ENCODE peak calls at places on chromosomes 3 and 15, in four cellular contexts. L is activated CD4-positive, alpha-beta T cell treated with anti-CD3 and anti-CD28 coated beads, Interleukin-2, amount 50 U/mL, for 24 hours; Q is stimulated activated CD4-positive, alpha-beta T cell treated with anti-CD3 and anti-CD28 coated beads, Interleukin-1b, Interleukin-23, amount 100 ng/mL, for 4 hours; Z is mucosa of descending colon. W is an unnamed sample.
A peak's percentile ranks its signal among the peaks of the same experiment; 100 is the strongest.

GRCh38 chr15:29364429-29365078 is 94.9 kb upstream of the NSMCE3 start:
- DNase-seq in Z (peak; percentile 18), Q (no peak), L (no peak), W (no peak)

GRCh38 chr15:67149068-67149841 is 83.9 kb downstream of the SMAD3 start:
- DNase-seq in Q (no peak), Z (no peak), L (no peak), W (no peak)

GRCh38 chr3:12556243-12556722 is 604 bp upstream of the MKRN2 start:
- DNase-seq in L (no peak), Z (peak; percentile 10), Q (no peak), W (no peak)

GRCh38 chr3:126915015-126915414 is 67.9 kb upstream of the PLXNA1 start:
- DNase-seq in Q (no peak), L (no peak), Z (no peak), W (no peak)

GRCh38 chr3:13377021-13377420 is 43.1 kb downstream of the NUP210 start:
- DNase-seq in Q (no peak), Z (no peak), L (no peak), W (no peak)

GRCh38 chr15:34213690-34214089 is 3.8 kb upstream of the KATNBL1 start:
- DNase-seq in Z (no peak), Q (no peak), L (no peak), W (no peak)

GRCh38 chr3:179716811-179717210 is 64.0 kb downstream of the USP13 start:
- DNase-seq in Q (no peak), Z (no peak), L (no peak), W (no peak)

GRCh38 chr15:70690491-70691281 is 72.7 kb downstream of the UACA start:
- DNase-seq in Q (no peak), L (no peak), Z (no peak), W (no peak)

GRCh38 chr3:141000027-141000663 is 51.0 kb upstream of the SPSB4 start:
- DNase-seq in Q (peak; percentile 28), Z (peak; percentile 63), L (no peak), W (peak; percentile 61)

GRCh38 chr3:151290673-151291072 is 12.3 kb upstream of the P2RY14 start:
- DNase-seq in Q (no peak), Z (no peak), L (no peak), W (no peak)

GRCh38 chr3:195269375-195270078 is 1.4 kb downstream of the XXYLT1 start:
- DNase-seq in Z (no peak), Q (no peak), L (no peak), W (no peak)

GRCh38 chr15:56736881-56737707 is 3.8 kb upstream of the ZNF280D start:
- DNase-seq in Z (no peak), L (no peak), Q (no peak), W (no peak)

GRCh38 chr3:14322667-14323295 is 79.6 kb upstream of the SLC6A6 start:
- DNase-seq in L (no peak), Q (no peak), Z (no peak), W (no peak)

GRCh38 chr3:129966876-129967275 is 7.6 kb upstream of the TRH start:
- DNase-seq in Q (no peak), Z (no peak), L (no peak), W (no peak)

GRCh38 chr3:172138792-172139507 is 99.6 kb downstream of the FNDC3B start:
- DNase-seq in Z (peak; percentile 73), Q (peak; percentile 23), L (no peak), W (peak; percentile 49)

GRCh38 chr3:152322756-152323155 is 54.0 kb downstream of the MBNL1 start:
- DNase-seq in Z (no peak), Q (no peak), L (no peak), W (no peak)

GRCh38 chr3:31659246-31659645 is 126.5 kb downstream of the STT3B start:
- DNase-seq in Q (no peak), L (no peak), Z (no peak), W (no peak)

GRCh38 chr15:25176616-25176923 is 221.8 kb downstream of the SNRPN start:
- DNase-seq in Q (no peak), L (no peak), Z (no peak), W (no peak)

GRCh38 chr15:27358751-27359434 is 387.9 kb downstream of the GABRG3 start:
- DNase-seq in L (no peak), Q (no peak), Z (peak; percentile 3), W (no peak)

GRCh38 chr15:82809308-82810060 is at the start of gene WHAMM:
- DNase-seq in Z (peak; percentile 99), L (peak; percentile 82), Q (peak; percentile 89), W (peak; percentile 97)

GRCh38 chr15:42149493-42150245 is 6.8 kb downstream of the PLA2G4F start:
- DNase-seq in Q (no peak), L (no peak), Z (no peak), W (no peak)

GRCh38 chr3:23741403-23741706 is 64.4 kb upstream of the UBE2E1 start:
- DNase-seq in Q (no peak), Z (no peak), L (no peak), W (no peak)

GRCh38 chr3:177626014-177626413 is 428.7 kb upstream of the TBL1XR1 start:
- DNase-seq in L (no peak), Z (no peak), Q (no peak), W (no peak)

GRCh38 chr3:156217674-156218352 is 97.4 kb downstream of the KCNAB1 start:
- DNase-seq in Q (no peak), L (no peak), Z (no peak), W (no peak)

GRCh38 chr15:52343831-52344230 is 48.2 kb upstream of the MYO5C start:
- DNase-seq in L (no peak), Z (no peak), Q (no peak), W (no peak)

GRCh38 chr3:115325539-115325938 is 178.5 kb upstream of the ZBTB20 start:
- DNase-seq in L (no peak), Z (peak; percentile 42), Q (no peak), W (no peak)

GRCh38 chr15:48084759-48085420 is 35.9 kb upstream of the SLC24A5 start:
- DNase-seq in Q (no peak), L (no peak), Z (peak; percentile 33), W (no peak)

GRCh38 chr3:46378426-46378942 is 7.7 kb downstream of the CCR5 start:
- DNase-seq in Q (peak; percentile 49), Z (peak; percentile 82), L (peak; percentile 33), W (peak; percentile 77)

GRCh38 chr3:188947983-188948657 is 223.7 kb upstream of the TPRG1 start:
- DNase-seq in L (no peak), Z (peak; percentile 88), Q (no peak), W (peak; percentile 90)

GRCh38 chr3:65439641-65440040 is 599.1 kb downstream of the MAGI1 start:
- DNase-seq in Z (peak; percentile 65), Q (no peak), L (no peak), W (peak; percentile 45)

GRCh38 chr3:23455084-23455483 is 252.0 kb downstream of the UBE2E2 start:
- DNase-seq in L (no peak), Z (no peak), Q (no peak), W (no peak)

GRCh38 chr15:82881747-82882146 is 70.8 kb downstream of the HOMER2 start:
- DNase-seq in Q (no peak), L (no peak), Z (no peak), W (no peak)

GRCh38 chr3:68059628-68060027 is 405.2 kb upstream of the SUCLG2 start:
- DNase-seq in Z (no peak), L (no peak), Q (no peak), W (no peak)

GRCh38 chr3:11228041-11228440 is 44.2 kb upstream of the ATG7 start:
- DNase-seq in L (no peak), Z (no peak), Q (no peak), W (no peak)